ENCODE peak calls at places on chromosome 19, in six cellular contexts. T is fibroblast of lung, K is hepatocyte, P is GM12878, A is SK-N-SH, E is transverse colon. S is an unnamed sample.

GRCh38 chr19:4524808-4525562 is 6.7 kb upstream of the PLIN4 start:
- DNase-seq in A (peak), T (no peak), K (peak), P (no peak), E (peak), S (peak)

GRCh38 chr19:47719047-47719885 is 6.0 kb downstream of the EHD2 start:
- DNase-seq in K (peak), A (peak), P (no peak), E (peak), T (peak), S (no peak)

GRCh38 chr19:7294571-7295212 is 478 bp upstream of the INSR start:
- DNase-seq in K (peak), A (peak), E (peak), T (peak), P (no peak), S (peak)

GRCh38 chr19:35395762-35396199 is 24.9 kb downstream of the GPR42 start:
- DNase-seq in T (no peak), E (peak), P (no peak), K (peak), A (peak), S (peak)

GRCh38 chr19:6737873-6738725 is 719 bp upstream of the GPR108 start:
- DNase-seq in P (no peak), A (no peak), T (peak), E (peak), K (peak), S (peak)

GRCh38 chr19:8922591-8922990 is 87.6 kb downstream of the MUC16 start:
- DNase-seq in A (no peak), K (no peak), P (no peak), T (no peak), E (no peak), S (no peak)

GRCh38 chr19:18422530-18423191 is 3.5 kb downstream of the SSBP4 start:
- DNase-seq in A (no peak), T (no peak), E (no peak), K (no peak), P (no peak), S (no peak)

GRCh38 chr19:13795595-13796300 is 505 bp downstream of the ZSWIM4 start:
- DNase-seq in E (no peak), K (peak), A (peak), T (peak), P (no peak), S (no peak)

GRCh38 chr19:55173717-55174409 is 6.2 kb downstream of the SYT5 start:
- DNase-seq in P (no peak), T (peak), E (peak), A (peak), K (peak), S (peak)

GRCh38 chr19:31698352-31698751 is 349.1 kb upstream of the TSHZ3 start:
- DNase-seq in K (no peak), E (no peak), A (no peak), T (no peak), P (no peak), S (peak)

GRCh38 chr19:55353803-55354697 is 469 bp downstream of the COX6B2 start:
- DNase-seq in K (peak), T (peak), E (peak), A (peak), P (no peak), S (peak)

GRCh38 chr19:10553943-10554381 is 10.3 kb downstream of the ATG4D start:
- DNase-seq in E (peak), T (no peak), K (no peak), P (peak), A (no peak), S (no peak)

GRCh38 chr19:3670258-3670795 is 29.9 kb downstream of the PIP5K1C start:
- DNase-seq in K (peak), A (no peak), P (no peak), E (peak), T (peak), S (peak)

GRCh38 chr19:40412866-40413265 is 312 bp downstream of the PRX start:
- DNase-seq in K (no peak), P (no peak), T (no peak), A (no peak), E (no peak), S (no peak)

GRCh38 chr19:39084732-39085080 is 538 bp downstream of the ACP7 start:
- DNase-seq in P (no peak), T (no peak), K (no peak), A (no peak), E (no peak), S (peak)

GRCh38 chr19:9941236-9941635 is 4.9 kb upstream of the OLFM2 start:
- DNase-seq in A (no peak), E (no peak), P (no peak), T (peak), K (no peak), S (no peak)

GRCh38 chr19:1942934-1943555 is 2.1 kb downstream of the CSNK1G2 start:
- DNase-seq in E (no peak), K (no peak), T (peak), P (no peak), A (no peak), S (peak)

GRCh38 chr19:1754651-1755466 is 1.6 kb downstream of the ONECUT3 start:
- DNase-seq in T (peak), K (no peak), A (no peak), P (no peak), E (no peak), S (peak)

GRCh38 chr19:2974342-2974932 is 2.9 kb upstream of the TLE6 start:
- DNase-seq in P (no peak), T (peak), E (no peak), K (peak), A (no peak), S (peak)

GRCh38 chr19:37691881-37692504 is 27.6 kb downstream of the ZNF607 start:
- DNase-seq in T (peak), K (peak), A (peak), P (peak), E (peak), S (peak)

GRCh38 chr19:46906221-46906620 is 45.4 kb downstream of the ARHGAP35 start:
- DNase-seq in T (no peak), P (no peak), K (no peak), E (no peak), A (no peak), S (no peak)

GRCh38 chr19:2579678-2580280 is 103.9 kb downstream of the GADD45B start:
- DNase-seq in E (no peak), P (no peak), A (no peak), K (no peak), T (no peak), S (no peak)

GRCh38 chr19:40742477-40742876 is 7.8 kb downstream of the ACTMAP start:
- DNase-seq in K (no peak), T (no peak), E (no peak), P (no peak), A (no peak), S (no peak)

GRCh38 chr19:35556025-35556590 is 7.3 kb downstream of the ATP4A start:
- DNase-seq in E (no peak), T (no peak), A (no peak), P (no peak), K (no peak), S (no peak)

GRCh38 chr19:43408043-43408442 is 6.6 kb upstream of the TEX101 start:
- DNase-seq in P (no peak), K (no peak), A (no peak), T (no peak), E (no peak), S (no peak)

GRCh38 chr19:27962260-27962659 is 1250.7 kb downstream of the UQCRFS1 start:
- DNase-seq in P (no peak), K (no peak), A (no peak), T (peak), E (no peak), S (no peak)

GRCh38 chr19:4501691-4502090 is 16.6 kb downstream of the PLIN4 start:
- DNase-seq in T (no peak), A (no peak), K (no peak), E (no peak), P (no peak), S (no peak)

GRCh38 chr19:28292822-28293500 is 920.0 kb downstream of the UQCRFS1 start:
- DNase-seq in E (no peak), A (peak), K (no peak), P (no peak), T (no peak), S (no peak)

GRCh38 chr19:18781047-18781600 is 10.0 kb downstream of the COMP start:
- DNase-seq in A (no peak), T (no peak), E (no peak), P (no peak), K (no peak), S (no peak)

GRCh38 chr19:3175761-3176714 is 2.5 kb upstream of the S1PR4 start:
- DNase-seq in A (no peak), T (peak), P (peak), K (peak), E (peak), S (no peak)

GRCh38 chr19:36060430-36060829 is 5.7 kb downstream of the WDR62 start:
- DNase-seq in A (peak), E (peak), K (peak), T (peak), P (no peak), S (peak)

GRCh38 chr19:10718205-10719196 is 622 bp downstream of the DNM2 start:
- DNase-seq in T (peak), P (no peak), A (peak), E (peak), K (peak), S (peak)

GRCh38 chr19:45883586-45883880 is 2.4 kb downstream of the IRF2BP1 start:
- DNase-seq in K (no peak), T (no peak), A (no peak), E (no peak), P (no peak), S (no peak)
- TF ChIP-seq CTCF in K (no peak), T (no peak), A (no peak), E (no peak), P (no peak), S (peak)

GRCh38 chr19:49542446-49542845 is 14.6 kb downstream of the RCN3 start:
- DNase-seq in A (no peak), T (no peak), K (no peak), P (no peak), E (no peak), S (no peak)
- H3K27ac ChIP-seq in A (no peak), T (no peak), K (no peak), P (no peak), E (no peak), S (no peak)

DNA sequence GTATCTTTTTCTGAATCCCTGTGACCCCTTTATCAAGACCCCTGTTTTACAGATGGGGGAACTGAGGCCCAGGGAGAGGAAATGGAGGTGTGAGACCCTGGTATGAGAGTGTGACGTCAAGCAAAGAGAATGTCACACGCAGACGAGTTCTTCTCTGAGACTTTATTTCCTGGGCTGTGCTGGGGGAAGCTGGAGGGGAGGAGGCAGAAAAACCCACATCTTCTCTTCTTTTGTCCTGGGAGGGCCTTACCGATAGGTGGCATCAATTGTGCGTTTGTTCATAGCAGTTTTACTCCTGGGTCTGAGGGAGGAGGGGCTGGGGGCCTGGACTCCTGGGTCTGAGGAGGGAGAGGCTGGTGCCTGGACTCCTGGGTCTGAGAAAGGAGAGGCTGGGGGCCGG is 4.9 kb upstream of the KLK15 start:
- DNase-seq in P (peak), E (no peak), A (no peak), K (no peak), T (no peak), S (peak)
- TF ChIP-seq CTCF in P (peak), E (peak), A (peak), K (peak), T (no peak), S (peak)

DNA sequence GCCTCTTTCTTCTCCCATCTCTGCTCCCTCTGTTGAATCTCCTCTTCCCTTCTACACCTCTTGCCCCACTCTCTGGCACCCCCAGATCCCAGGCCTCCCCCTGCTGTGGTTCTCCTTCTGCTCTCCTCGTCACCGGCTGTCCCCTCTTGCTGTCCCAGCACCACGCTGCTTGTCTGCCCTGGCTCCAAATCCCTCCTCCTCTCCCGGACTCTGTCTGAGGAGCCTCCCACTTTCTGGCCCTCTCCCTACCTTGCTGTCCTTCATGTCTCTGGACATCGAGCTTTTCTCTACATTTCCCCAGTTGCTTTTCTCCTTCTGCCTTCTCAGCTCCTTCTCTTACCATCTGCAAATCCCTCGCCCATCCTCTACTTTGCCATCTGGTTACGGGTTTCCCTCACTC is 1.3 kb downstream of the ZNF347 start:
- DNase-seq in E (no peak), K (peak), P (no peak), T (peak), A (peak), S (peak)
- H3K27ac ChIP-seq in E (peak), K (peak), P (no peak), T (peak), A (no peak), S (no peak)

DNA sequence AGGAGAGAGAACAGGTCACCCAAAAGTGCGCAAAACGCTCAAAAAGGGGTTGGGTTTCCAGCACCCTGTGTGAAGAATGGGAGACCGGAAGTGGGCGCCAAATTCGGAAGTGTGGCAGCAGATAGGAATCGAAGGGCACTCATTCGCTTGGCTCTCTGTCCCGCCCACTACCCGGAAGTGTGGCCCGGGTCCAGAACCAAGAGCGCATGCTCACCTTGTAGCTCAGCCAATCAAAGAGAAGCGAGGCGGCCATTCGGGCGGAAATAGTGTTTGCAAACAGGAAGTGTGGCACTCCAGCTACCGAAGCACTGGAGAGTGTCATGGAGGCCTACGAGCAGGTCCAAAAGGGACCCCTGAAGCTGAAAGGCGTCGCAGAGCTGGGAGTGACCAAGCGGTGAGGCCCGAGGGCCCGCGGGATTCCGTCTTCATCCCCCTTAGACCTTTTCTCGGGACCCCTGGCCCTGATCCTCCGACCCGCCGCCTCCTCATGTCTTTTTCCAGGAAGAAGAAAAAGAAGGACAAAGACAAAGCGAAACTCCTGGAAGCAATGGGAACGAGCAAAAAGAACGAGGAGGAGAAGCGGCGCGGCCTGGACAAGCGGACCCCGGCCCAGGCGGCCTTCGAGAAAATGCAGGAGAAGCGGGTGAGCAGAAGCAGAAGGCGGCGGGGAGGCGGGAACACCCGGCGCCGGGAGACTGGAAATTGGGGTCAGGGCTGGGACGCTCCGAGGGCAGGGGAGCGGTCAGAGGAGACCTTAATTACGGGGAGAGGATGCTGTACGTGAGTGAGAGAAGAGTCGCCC is at the start of gene FAM32A:
- DNase-seq in E (peak), K (peak), P (peak), T (peak), A (peak), S (peak)
- TF ChIP-seq CTCF in E (peak), K (peak), P (no peak), T (peak), A (no peak), S (peak)

GRCh38 chr19:45470147-45471081 is 2.6 kb downstream of the FOSB start:
- DNase-seq in A (no peak), E (peak), T (peak), P (no peak), K (peak), S (no peak)
- H3K27ac ChIP-seq in A (no peak), E (peak), T (peak), P (peak), K (peak), S (no peak)

GRCh38 chr19:12649941-12650340 is 16.6 kb downstream of the MAN2B1 start:
- DNase-seq in E (no peak), A (peak), P (no peak), T (no peak), K (no peak), S (no peak)

GRCh38 chr19:12647047-12647446 is 19.5 kb downstream of the MAN2B1 start:
- DNase-seq in T (no peak), A (peak), K (no peak), P (no peak), E (no peak), S (no peak)

GRCh38 chr19:12647490-12648071 is 19.0 kb downstream of the MAN2B1 start:
- DNase-seq in E (peak), T (no peak), A (peak), P (no peak), K (peak), S (peak)

GRCh38 chr19:12646551-12646950 is 20.0 kb downstream of the MAN2B1 start:
- DNase-seq in K (no peak), P (no peak), A (peak), E (no peak), T (no peak), S (no peak)

DNA sequence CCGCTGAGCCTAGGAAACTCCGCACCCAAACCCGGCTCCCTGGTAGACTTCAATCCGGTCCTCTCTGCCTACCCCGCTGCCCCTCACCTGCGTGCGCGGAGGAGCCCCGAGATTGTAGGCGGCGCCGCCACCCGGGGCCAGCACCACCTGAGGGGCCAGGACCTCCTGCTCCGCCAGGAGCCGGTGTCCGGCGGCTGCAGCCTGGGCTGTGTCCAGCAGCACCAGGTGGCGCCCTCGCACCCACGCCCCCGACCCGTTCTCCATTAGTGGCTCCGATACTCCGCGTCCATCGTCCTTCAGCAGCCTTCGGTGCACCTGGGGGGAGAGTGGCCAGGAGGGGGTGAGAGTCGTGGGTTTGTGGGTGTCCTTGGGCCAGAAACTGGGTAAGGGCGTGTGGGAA is 18.5 kb downstream of the MAN2B1 start:
- DNase-seq in A (peak), E (no peak), T (no peak), K (no peak), P (no peak), S (no peak)
- TF ChIP-seq CTCF in A (peak), E (no peak), T (peak), K (peak), P (no peak), S (peak)

DNA sequence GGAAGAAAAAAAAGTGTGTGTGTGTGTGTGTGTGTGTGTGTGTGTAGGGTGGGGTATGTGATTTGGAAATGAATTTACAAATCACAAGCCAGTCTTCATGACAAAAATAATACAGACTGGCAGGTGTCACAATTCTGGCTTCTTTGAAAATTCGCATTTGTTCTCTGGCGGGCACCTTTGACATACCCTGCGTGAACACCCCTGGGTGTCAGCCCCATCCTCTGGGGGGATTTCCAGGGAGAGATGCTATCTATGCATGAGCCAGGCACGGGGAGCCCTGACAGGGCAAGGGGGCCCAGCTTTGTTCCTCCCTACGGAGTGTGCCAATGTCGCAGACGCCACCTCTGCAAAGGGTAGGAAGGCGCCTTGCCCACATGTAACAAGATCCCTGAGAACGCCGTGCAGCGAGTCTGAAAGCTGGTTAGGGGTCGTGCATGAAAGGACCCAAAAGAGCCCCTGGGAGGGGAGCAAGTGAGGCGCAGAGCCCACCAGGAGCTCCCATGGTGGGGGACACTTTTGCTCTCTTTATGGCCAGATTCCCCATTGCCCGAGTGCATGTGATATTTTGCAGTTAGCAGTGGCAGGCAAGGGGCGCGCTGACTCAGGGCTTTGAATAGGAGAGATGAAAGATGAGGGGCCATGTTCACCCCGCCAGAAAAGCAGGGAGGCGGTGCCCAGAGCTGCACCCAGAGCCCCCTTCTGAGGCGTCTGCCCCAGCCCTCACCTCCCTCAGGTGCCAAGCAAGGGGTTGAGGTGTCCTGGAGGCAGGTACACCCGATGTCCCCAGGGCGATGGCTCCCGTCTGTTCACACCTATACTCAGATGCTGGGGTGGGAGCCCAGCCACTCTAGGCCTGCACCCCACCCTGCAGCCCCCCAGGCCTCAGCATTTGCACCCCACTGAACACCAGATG is 45.3 kb downstream of the KLF2 start:
- DNase-seq in K (no peak), P (no peak), E (no peak), A (no peak), T (no peak), S (no peak)
- H3K27ac ChIP-seq in K (no peak), P (no peak), E (no peak), A (no peak), T (no peak), S (no peak)

S was measured in neural progenitor cell.